ENCODE peak calls at places on chromosomes 7 and 10, in nine cellular contexts. E, H, W, X, D, R, G, K and T are unnamed samples. For H3K9me3, the result is how much of the 10 kb centered on the place peaks cover.

GRCh38 chr7:116948934-116949333 is 4.4 kb upstream of the ST7 start:
- DNase-seq in G (no peak), H (peak), X (no peak), D (no peak), E (no peak), R (no peak), W (no peak), K (no peak), T (no peak)

GRCh38 chr10:72081772-72082590 is 6.4 kb downstream of the SPOCK2 start:
- DNase-seq in R (no peak), E (peak), D (no peak), H (peak), K (no peak), W (no peak), X (no peak), G (no peak), T (no peak)

GRCh38 chr10:60739581-60739980 is 38.7 kb upstream of the CDK1 start:
- DNase-seq in H (no peak), E (no peak), X (no peak), D (no peak), R (no peak), W (no peak), G (no peak), K (peak), T (no peak)

GRCh38 chr10:22137542-22137941 is 80.3 kb downstream of the EBLN1 start:
- DNase-seq in G (no peak), H (no peak), W (no peak), X (no peak), R (no peak), E (no peak), K (no peak), D (no peak), T (no peak)

GRCh38 chr7:120617239-120617638 is 240.7 kb downstream of the TSPAN12 start:
- DNase-seq in H (no peak), K (no peak), W (no peak), R (no peak), D (no peak), E (no peak), G (no peak), X (no peak), T (no peak)

GRCh38 chr7:130906575-130906974 is 172.6 kb upstream of the KLF14 start:
- DNase-seq in G (no peak), H (no peak), X (no peak), E (no peak), R (no peak), D (no peak), K (no peak), W (no peak), T (no peak)

GRCh38 chr7:148445260-148446044 is 145.1 kb upstream of the C7orf33 start:
- DNase-seq in H (no peak), W (no peak), G (no peak), K (no peak), X (no peak), E (no peak), R (no peak), D (no peak), T (no peak)

GRCh38 chr7:100449190-100449795 is 13.0 kb upstream of the PPP1R35 start:
- DNase-seq in E (no peak), R (no peak), K (no peak), W (no peak), H (no peak), D (no peak), X (no peak), G (no peak), T (no peak)

GRCh38 chr10:73625004-73625883 is 16.0 kb downstream of the MYOZ1 start:
- DNase-seq in H (no peak), E (no peak), G (no peak), D (no peak), W (no peak), K (peak), R (peak), X (peak), T (no peak)

GRCh38 chr10:125061557-125062243 is 98.7 kb downstream of the CTBP2 start:
- DNase-seq in K (no peak), R (no peak), H (no peak), W (no peak), G (no peak), E (peak), X (peak), D (no peak), T (no peak)

GRCh38 chr10:24427678-24428409 is 218.9 kb downstream of the KIAA1217 start:
- DNase-seq in D (no peak), R (no peak), X (no peak), E (no peak), K (no peak), G (no peak), H (no peak), W (no peak), T (no peak)

GRCh38 chr10:67666416-67667043 is 29.5 kb downstream of the CTNNA3 start:
- DNase-seq in R (peak), H (no peak), X (peak), D (no peak), W (no peak), K (peak), E (no peak), G (peak), T (no peak)

DNA sequence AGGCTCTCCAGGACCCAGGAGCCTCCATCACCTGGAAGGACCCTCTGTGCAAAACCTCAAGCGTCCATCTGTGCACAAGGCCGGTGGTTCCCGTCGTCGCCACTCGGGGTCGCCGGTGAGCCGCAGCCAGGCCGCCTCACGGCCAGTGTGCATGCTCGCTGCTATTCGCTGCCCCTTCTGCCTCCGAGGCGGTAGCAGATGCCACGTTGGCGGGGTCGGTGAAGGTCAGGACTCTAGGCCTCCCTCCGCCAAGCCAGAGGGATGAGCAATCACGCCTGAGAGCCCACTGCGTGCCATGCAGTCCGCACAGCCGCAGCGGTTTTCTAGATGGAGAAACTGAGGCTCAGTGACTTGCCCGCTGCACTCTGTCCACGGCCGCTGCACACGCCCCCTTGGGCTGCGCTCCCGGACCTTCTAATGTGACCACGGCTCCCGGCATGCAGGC is 5.7 kb downstream of the UPK3B start:
- DNase-seq in H (no peak), W (no peak), R (no peak), X (peak), E (no peak), G (no peak), D (no peak), K (no peak), T (no peak)
- TF ChIP-seq CTCF in H (peak), W (no peak), R (peak), X (peak), E (peak), G (no peak), D (peak), K (no peak), T (no peak)

DNA sequence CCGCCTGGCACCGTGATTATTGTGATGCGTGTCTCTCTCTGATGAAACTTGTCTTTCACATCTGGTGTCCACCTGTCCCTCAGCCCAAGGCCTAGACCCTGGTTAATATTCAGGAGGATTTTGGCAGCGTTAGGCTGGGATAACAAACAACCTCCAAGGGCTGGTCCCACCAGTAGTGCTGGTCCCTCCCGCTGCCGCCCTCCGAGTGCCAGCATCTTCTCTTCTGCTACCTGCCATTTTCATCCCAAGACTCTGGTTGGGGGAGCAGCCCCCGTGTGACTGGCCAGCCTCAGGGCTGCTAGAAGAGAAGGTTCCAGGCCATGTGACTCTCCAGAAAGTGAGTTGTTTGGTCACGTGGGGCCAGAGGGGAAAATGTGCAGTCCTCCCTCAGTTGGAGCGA is 479.9 kb upstream of the FOXK1 start:
- DNase-seq in G (no peak), X (no peak), R (no peak), H (no peak), E (no peak), K (no peak), W (no peak), D (no peak), T (no peak)
- H3K4me3 ChIP-seq in G (no peak), X (no peak), R (no peak), H (no peak), E (no peak), K (no peak), W (no peak), D (no peak), T (no peak)

GRCh38 chr10:119425881-119426170 is 116.7 kb downstream of the RGS10 start:
- DNase-seq in X (no peak), W (no peak), E (peak), K (no peak), R (no peak), H (no peak), D (no peak), G (no peak), T (no peak)
- H3K9me3 ChIP-seq in X (under half), W (under half), E (under half), K (under half), R (under half), H (under half), D (under half), G (under half), T (under half)

GRCh38 chr7:54831046-54831643 is 72.1 kb upstream of the SEC61G start:
- DNase-seq in W (no peak), X (no peak), E (no peak), H (no peak), D (no peak), K (no peak), G (no peak), R (no peak), T (no peak)
- TF ChIP-seq CTCF in W (no peak), X (no peak), E (no peak), H (no peak), D (no peak), K (no peak), G (no peak), R (no peak), T (no peak)